ENCODE peak calls at places on chromosome 7, in eight cellular contexts. I is left ventricle myocardium inferior, P is gastrocnemius medialis, C is keratinocyte, X is brain microvascular endothelial cell, S is endothelial cell of umbilical vein, H is spleen, G is astrocyte. M is an unnamed sample.

GRCh38 chr7:5631185-5631584 is 150.3 kb downstream of the RNF216 start:
- DNase-seq in X (no peak), I (no peak), S (no peak), H (peak; percentile 15), G (no peak), C (no peak), P (no peak), M (no peak)

GRCh38 chr7:131656980-131657725 is 100.7 kb upstream of the PODXL start:
- DNase-seq in G (no peak), I (no peak), P (no peak), X (no peak), H (no peak), C (no peak), S (no peak), M (no peak)

GRCh38 chr7:79506481-79506880 is 53.0 kb upstream of the MAGI2 start:
- DNase-seq in H (no peak), C (peak; percentile 45), X (peak; percentile 37), S (no peak), I (no peak), P (no peak), G (peak; percentile 68), M (no peak)

GRCh38 chr7:116521046-116521664 is 3.7 kb upstream of the CAV1 start:
- DNase-seq in C (peak; percentile 85), P (no peak), X (no peak), H (no peak), S (peak; percentile 56), G (peak; percentile 38), I (no peak), M (no peak)

GRCh38 chr7:77428777-77429231 is 12.7 kb upstream of the GSAP start:
- DNase-seq in I (no peak), C (no peak), H (no peak), G (peak; percentile 36), S (no peak), X (no peak), P (no peak), M (no peak)

GRCh38 chr7:146262527-146262926 is 145.9 kb downstream of the CNTNAP2 start:
- DNase-seq in P (no peak), X (no peak), C (no peak), I (no peak), S (no peak), G (no peak), H (no peak), M (no peak)

GRCh38 chr7:33979807-33980355 is 74.5 kb downstream of the BMPER start:
- DNase-seq in H (no peak), P (no peak), I (no peak), X (peak; percentile 95), G (peak; percentile 92), S (no peak), C (peak; percentile 98), M (no peak)

GRCh38 chr7:55432937-55433784 is 68.0 kb downstream of the LANCL2 start:
- DNase-seq in S (peak; percentile 36), G (no peak), I (no peak), P (no peak), H (no peak), X (no peak), C (no peak), M (no peak)

GRCh38 chr7:77481615-77482014 is 55.5 kb upstream of the PTPN12 start:
- DNase-seq in X (no peak), G (no peak), S (no peak), P (no peak), H (no peak), C (no peak), I (no peak), M (no peak)

GRCh38 chr7:30559566-30559965 is 35.1 kb upstream of the GARS1 start:
- DNase-seq in S (peak; percentile 54), G (no peak), H (no peak), I (no peak), C (no peak), X (no peak), P (no peak), M (no peak)

GRCh38 chr7:37901236-37901827 is 15.3 kb downstream of the SFRP4 start:
- DNase-seq in C (no peak), H (no peak), I (no peak), G (peak; percentile 46), X (peak; percentile 28), S (peak; percentile 52), P (no peak), M (no peak)

GRCh38 chr7:134755422-134756022 is 23.9 kb upstream of the CALD1 start:
- DNase-seq in X (peak; percentile 50), H (no peak), I (no peak), S (peak; percentile 54), G (no peak), P (no peak), C (no peak), M (no peak)

GRCh38 chr7:36358589-36358988 is 31.1 kb upstream of the ANLN start:
- DNase-seq in X (no peak), P (no peak), H (no peak), I (no peak), G (no peak), S (no peak), C (no peak), M (no peak)

GRCh38 chr7:115561341-115562110 is 469.0 kb downstream of the TFEC start:
- DNase-seq in S (no peak), X (peak; percentile 97), P (no peak), G (peak; percentile 94), H (no peak), I (no peak), C (no peak), M (no peak)

GRCh38 chr7:36943591-36944430 is 219.5 kb upstream of the AOAH start:
- DNase-seq in I (no peak), S (peak; percentile 17), X (no peak), C (no peak), H (no peak), P (no peak), G (peak; percentile 3), M (no peak)

GRCh38 chr7:114293289-114294012 is 121.2 kb upstream of the FOXP2 start:
- DNase-seq in P (no peak), H (no peak), S (no peak), C (no peak), G (no peak), I (no peak), X (peak; percentile 11), M (no peak)

GRCh38 chr7:110051386-110051785 is 1039.5 kb upstream of the LRRN3 start:
- DNase-seq in G (no peak), C (no peak), I (no peak), S (no peak), X (no peak), H (no peak), P (no peak), M (no peak)

GRCh38 chr7:34247468-34247867 is 342.1 kb downstream of the BMPER start:
- DNase-seq in X (no peak), P (no peak), H (no peak), S (no peak), I (no peak), C (no peak), G (peak; percentile 10), M (peak; percentile 21)

DNA sequence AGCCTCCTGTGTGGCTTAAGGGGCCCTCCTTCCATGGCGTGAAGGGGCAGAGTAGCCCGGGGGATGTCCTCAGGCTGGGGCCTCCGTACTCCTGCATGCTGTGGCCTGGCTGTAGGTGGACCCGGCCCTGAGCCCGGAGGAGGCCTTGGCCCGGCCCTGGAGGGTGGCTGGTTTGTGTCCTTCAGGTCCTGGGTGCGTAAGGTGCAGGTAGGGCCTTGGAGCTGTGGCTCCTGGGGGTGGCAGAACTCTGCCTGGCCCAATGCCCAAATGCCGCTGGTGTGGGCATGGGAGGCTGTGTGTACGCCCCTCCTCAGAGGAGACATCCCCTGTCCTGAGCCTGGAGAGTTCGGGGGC is 26.9 kb upstream of the AMZ1 start:
- DNase-seq in X (no peak), S (no peak), G (no peak), I (no peak), H (peak; percentile 72), C (no peak), P (no peak), M (no peak)
- TF ChIP-seq CTCF in X (no peak), S (peak; percentile 28), G (no peak), I (no peak), H (no peak), C (peak; percentile 1), P (no peak), M (no peak)

GRCh38 chr7:106041140-106041717 is 70.9 kb downstream of the SYPL1 start:
- DNase-seq in C (no peak), H (no peak), P (no peak), G (no peak), S (peak; percentile 35), I (no peak), X (peak; percentile 50), M (no peak)

GRCh38 chr7:106039486-106040060 is 72.5 kb downstream of the SYPL1 start:
- DNase-seq in X (peak; percentile 27), G (peak; percentile 73), H (no peak), P (no peak), C (no peak), S (no peak), I (no peak), M (no peak)

GRCh38 chr7:106038289-106038688 is 73.8 kb downstream of the SYPL1 start:
- DNase-seq in G (no peak), P (no peak), C (no peak), I (no peak), X (no peak), S (no peak), H (no peak), M (no peak)

GRCh38 chr7:106037489-106038176 is 74.5 kb downstream of the SYPL1 start:
- DNase-seq in S (no peak), X (no peak), H (no peak), P (no peak), C (no peak), I (peak; percentile 28), G (no peak), M (no peak)

DNA sequence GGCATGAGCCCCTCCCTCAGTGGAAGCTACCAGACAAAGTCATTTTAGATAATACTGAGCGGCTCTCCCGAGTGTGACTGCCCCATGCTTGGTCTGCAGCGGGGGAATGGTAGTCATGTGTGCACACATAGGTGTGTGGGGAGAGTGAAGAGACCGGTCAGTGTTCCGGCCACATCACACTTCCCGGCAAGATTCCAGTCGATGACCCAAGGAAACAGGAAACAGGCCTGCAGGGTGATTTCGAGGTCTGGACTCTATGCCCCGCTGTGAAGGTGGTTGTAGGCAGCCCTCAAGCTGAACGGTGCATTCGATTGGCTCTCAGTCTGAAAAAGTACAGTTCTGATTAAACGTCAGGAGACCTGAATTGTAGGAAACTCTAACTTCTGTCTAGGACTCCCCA is 73.2 kb downstream of the SYPL1 start:
- DNase-seq in P (no peak), X (no peak), C (no peak), H (no peak), S (no peak), G (no peak), I (no peak), M (no peak)
- H3K4me3 ChIP-seq in P (no peak overlapping the region), X (no peak overlapping the region), C (no peak overlapping the region), H (no peak overlapping the region), S (no peak overlapping the region), G (no peak overlapping the region), I (no peak overlapping the region), M (no peak overlapping the region)

DNA sequence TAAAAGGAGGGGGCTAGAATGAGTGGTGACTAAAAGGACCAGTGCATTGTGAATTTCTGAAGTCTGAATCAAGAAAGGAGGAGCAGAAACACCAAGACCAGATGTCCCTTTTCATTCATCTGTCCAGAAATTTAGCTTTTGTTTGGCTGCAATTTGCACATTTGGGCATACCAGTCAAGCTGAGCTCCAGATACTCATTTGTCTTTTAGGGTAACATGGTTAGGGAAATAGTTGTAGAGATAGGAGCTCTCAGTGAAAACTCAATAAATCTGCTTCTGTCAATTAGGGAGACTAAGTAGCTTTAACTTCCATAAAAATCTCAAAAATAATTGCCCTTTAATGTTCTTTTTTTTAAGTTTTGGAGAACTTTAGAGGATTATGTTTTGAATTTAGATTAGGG is 50.6 kb upstream of the RPA3 start:
- DNase-seq in C (no peak), X (no peak), P (no peak), H (no peak), S (no peak), G (no peak), I (no peak), M (no peak)
- H3K27me3 ChIP-seq in C (no peaks in the 10 kb centered on the region), X (no peaks in the 10 kb centered on the region), P (no peaks in the 10 kb centered on the region), H (no peaks in the 10 kb centered on the region), S (no peaks in the 10 kb centered on the region), G (no peaks in the 10 kb centered on the region), I (no peaks in the 10 kb centered on the region), M (no peaks in the 10 kb centered on the region)

GRCh38 chr7:64794171-64794844 is at the start of gene ZNF138:
- DNase-seq in X (peak; percentile 97), S (peak; percentile 95), C (peak; percentile 67), G (peak; percentile 87), P (peak; percentile 95), H (peak; percentile 95), I (peak; percentile 96), M (peak; percentile 88)
- TF ChIP-seq CTCF in X (peak; percentile 24), S (no peak), C (no peak), G (no peak), P (no peak), H (no peak), I (peak; percentile 25), M (no peak)